ENCODE peak calls at places on chromosomes 3 and 15, in seven cellular contexts. T is mesendoderm; C is CD8-positive, alpha-beta memory T cell; K is H1; X is tibial artery; D is vagina; M is ovary. V is an unnamed sample.

GRCh38 chr3:35944915-35945710 is 305.8 kb downstream of the ARPP21 start:
- DNase-seq in T (peak; percentile 18), C (no peak), K (no peak), X (no peak), D (no peak), M (no peak), V (no peak)

GRCh38 chr15:71752604-71753289 is 57.6 kb upstream of the NR2E3 start:
- DNase-seq in T (peak; percentile 60), C (no peak), K (no peak), X (no peak), D (no peak), M (no peak), V (peak; percentile 68)

GRCh38 chr15:57335326-57336118 is 40.8 kb upstream of the CGNL1 start:
- DNase-seq in T (no peak), C (no peak), K (no peak), X (no peak), D (no peak), M (no peak), V (no peak)

GRCh38 chr15:76840830-76841460 is 64.2 kb downstream of the SCAPER start:
- DNase-seq in T (peak; percentile 27), C (no peak), K (no peak), X (no peak), D (no peak), M (no peak), V (peak; percentile 22)

GRCh38 chr15:64740361-64741170 is 34.8 kb downstream of the RBPMS2 start:
- DNase-seq in T (no peak), C (no peak), K (no peak), X (peak; percentile 84), D (no peak), M (peak; percentile 67), V (no peak)

GRCh38 chr3:65548848-65549625 is 489.7 kb downstream of the MAGI1 start:
- DNase-seq in T (peak; percentile 64), C (no peak), K (peak; percentile 74), X (peak; percentile 68), D (no peak), M (peak; percentile 20), V (peak; percentile 71)

GRCh38 chr15:27059610-27060202 is 88.7 kb downstream of the GABRG3 start:
- DNase-seq in T (peak; percentile 82), C (no peak), K (peak; percentile 86), X (no peak), D (no peak), M (no peak), V (peak; percentile 69)

GRCh38 chr15:37046876-37047614 is 53.3 kb downstream of the MEIS2 start:
- DNase-seq in T (peak; percentile 97), C (no peak), K (no peak), X (no peak), D (no peak), M (no peak), V (peak; percentile 65)

GRCh38 chr3:17288839-17289399 is 404.2 kb downstream of the PLCL2 start:
- DNase-seq in T (no peak), C (no peak), K (no peak), X (no peak), D (no peak), M (no peak), V (no peak)

GRCh38 chr3:139481116-139481515 is 4.8 kb upstream of the RBP2 start:
- DNase-seq in T (peak; percentile 56), C (no peak), K (no peak), X (no peak), D (no peak), M (no peak), V (no peak)

GRCh38 chr3:120155108-120155507 is 60.9 kb upstream of the GSK3B start:
- DNase-seq in T (no peak), C (no peak), K (no peak), X (no peak), D (no peak), M (no peak), V (no peak)

GRCh38 chr3:66378256-66378655 is 122.6 kb downstream of the LRIG1 start:
- DNase-seq in T (peak; percentile 57), C (peak; percentile 10), K (no peak), X (no peak), D (no peak), M (no peak), V (peak; percentile 76)

GRCh38 chr3:50316657-50317242 is 5.8 kb downstream of the HYAL2 start:
- DNase-seq in T (peak; percentile 88), C (no peak), K (no peak), X (no peak), D (no peak), M (no peak), V (no peak)

GRCh38 chr3:75737831-75738493 is 47.4 kb downstream of the ZNF717 start:
- DNase-seq in T (peak; percentile 64), C (no peak), K (no peak), X (no peak), D (no peak), M (no peak), V (no peak)

GRCh38 chr3:5754602-5755001 is 567.1 kb downstream of the EDEM1 start:
- DNase-seq in T (no peak), C (no peak), K (no peak), X (no peak), D (no peak), M (no peak), V (no peak)

GRCh38 chr3:5750874-5751273 is 563.4 kb downstream of the EDEM1 start:
- DNase-seq in T (no peak), C (no peak), K (no peak), X (no peak), D (no peak), M (no peak), V (no peak)

GRCh38 chr3:5758699-5759098 is 571.2 kb downstream of the EDEM1 start:
- DNase-seq in T (no peak), C (no peak), K (no peak), X (no peak), D (no peak), M (no peak), V (no peak)

GRCh38 chr3:5757213-5757804 is 569.8 kb downstream of the EDEM1 start:
- DNase-seq in T (no peak), C (no peak), K (no peak), X (no peak), D (no peak), M (no peak), V (no peak)

DNA sequence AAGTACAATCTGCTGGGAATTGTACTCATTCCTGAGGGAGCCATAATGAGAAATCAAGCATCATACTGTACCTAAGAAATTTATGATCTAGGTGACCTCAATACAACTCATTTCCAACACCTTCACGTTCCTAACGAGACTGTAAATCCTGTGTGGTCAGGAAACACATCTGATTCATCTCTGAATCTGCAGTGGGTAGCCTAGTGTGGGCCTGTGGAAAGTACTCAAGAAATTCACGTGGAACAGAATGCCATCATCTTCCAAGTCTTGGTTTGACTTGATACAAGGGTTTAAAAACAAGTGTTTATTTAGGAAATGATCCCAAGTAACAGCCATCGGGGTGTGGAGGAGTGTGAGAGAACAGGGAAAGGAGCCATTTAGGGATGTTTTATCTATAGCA is 568.9 kb downstream of the EDEM1 start:
- DNase-seq in T (no peak), C (no peak), K (no peak), X (no peak), D (no peak), M (no peak), V (no peak)
- H3K27ac ChIP-seq in T (no peak overlapping the region), C (no peak overlapping the region), K (no peak overlapping the region), X (no peak overlapping the region), D (no peak overlapping the region), M (no peak overlapping the region), V (no peak overlapping the region)

DNA sequence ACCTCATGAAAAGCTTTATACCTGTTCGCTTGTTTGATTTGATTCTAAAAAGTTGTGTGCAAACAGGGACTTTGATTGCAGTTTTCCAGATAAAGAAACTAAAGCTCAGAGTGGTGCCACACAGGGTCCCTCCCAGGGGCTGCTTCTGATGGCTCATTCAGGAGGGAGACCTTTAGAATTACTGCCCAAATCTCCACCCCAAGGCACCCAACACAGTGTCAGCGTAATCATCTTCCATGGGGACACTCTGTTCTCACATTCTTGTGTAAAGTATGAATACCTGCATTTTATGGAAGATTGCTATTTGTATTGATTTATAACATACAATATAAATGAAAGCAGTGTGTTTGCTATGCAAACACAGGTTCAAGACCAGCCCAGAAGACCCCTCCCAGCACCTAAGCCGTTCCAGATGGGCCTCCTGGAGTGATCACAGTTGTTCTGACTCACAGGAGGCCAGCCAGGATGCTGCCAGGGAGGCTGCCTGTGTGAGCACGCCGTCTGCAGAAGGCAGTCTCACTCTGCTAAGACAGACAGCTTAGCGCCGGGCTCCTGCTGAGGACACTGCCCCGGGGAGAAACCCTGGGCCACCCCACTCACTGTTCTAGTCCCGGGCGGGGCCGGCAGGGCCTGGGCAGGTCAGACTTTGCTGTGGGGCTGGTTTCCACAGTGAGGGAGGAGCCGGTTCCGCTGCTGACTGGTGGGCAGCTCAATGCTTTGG is 185.6 kb downstream of the FAM43A start:
- DNase-seq in T (peak; percentile 68), C (no peak), K (no peak), X (peak; percentile 75), D (no peak), M (peak; percentile 60), V (peak; percentile 49)
- H3K4me1 ChIP-seq in T (peaks cover 1% of the 10 kb centered on the region), C (no peaks in the 10 kb centered on the region), K (peaks cover 3% of the 10 kb centered on the region), X (no peaks in the 10 kb centered on the region), D (peaks cover 72% of the 10 kb centered on the region), M (peaks cover 11% of the 10 kb centered on the region), V (peaks cover 20% of the 10 kb centered on the region)

DNA sequence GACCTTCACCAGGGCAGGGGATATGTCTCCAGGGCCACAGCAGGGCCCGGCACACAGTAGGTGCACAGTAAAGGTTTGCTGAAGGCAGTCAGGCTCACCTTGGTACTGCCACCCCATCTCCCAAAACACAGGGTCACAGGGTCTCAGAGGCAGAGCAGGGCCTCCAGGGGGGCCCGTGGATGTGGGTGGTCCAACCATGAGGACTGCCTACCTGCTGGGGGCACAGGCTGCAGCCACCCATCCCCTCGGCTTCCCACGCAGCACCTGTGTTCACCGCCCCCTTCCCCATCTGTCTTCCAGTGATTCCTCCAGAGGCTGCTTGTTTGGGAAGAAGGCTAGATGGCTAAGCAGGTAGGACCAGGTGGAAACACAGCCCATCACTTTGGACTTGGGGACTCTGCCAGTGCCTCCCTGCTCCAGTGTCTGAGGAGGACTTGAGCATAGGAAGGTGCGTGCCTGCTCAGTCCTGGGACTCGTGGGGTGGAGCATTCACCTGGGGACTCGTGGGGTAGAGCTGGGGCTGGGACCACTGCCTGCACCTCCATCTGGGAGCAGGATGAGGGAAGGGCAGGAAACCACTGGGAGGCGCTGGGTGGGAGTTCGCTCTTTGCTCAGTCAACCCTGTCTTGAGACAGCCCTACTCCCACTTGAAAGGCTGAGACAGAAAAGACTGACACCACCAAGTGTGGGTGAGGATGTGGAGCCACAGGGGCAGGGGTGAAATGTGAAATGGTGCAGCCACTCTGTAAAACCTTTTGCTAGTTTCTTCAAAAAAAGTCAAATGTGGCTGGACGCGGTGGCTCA is 18.8 kb upstream of the PLXND1 start:
- DNase-seq in T (no peak), C (no peak), K (peak; percentile 71), X (peak; percentile 74), D (peak; percentile 92), M (no peak), V (no peak)
- H3K27ac ChIP-seq in T (peak overlapping the region; percentile 27), C (no peak overlapping the region), K (no peak overlapping the region), X (peak overlapping the region; percentile 98), D (peak overlapping the region; percentile 93), M (no peak overlapping the region), V (no peak overlapping the region)

GRCh38 chr15:31305375-31305774 is 21.3 kb upstream of the KLF13 start:
- DNase-seq in T (no peak), C (no peak), K (peak; percentile 45), X (no peak), D (no peak), M (no peak), V (no peak)
- H3K4me1 ChIP-seq in T (peaks cover 9% of the 10 kb centered on the region), C (peaks cover 13% of the 10 kb centered on the region), K (peaks cover 42% of the 10 kb centered on the region), X (no peaks in the 10 kb centered on the region), D (peaks cover 32% of the 10 kb centered on the region), M (no peaks in the 10 kb centered on the region), V (peaks cover 93% of the 10 kb centered on the region)

GRCh38 chr3:187252311-187252710 is 39.2 kb downstream of the MASP1 start:
- DNase-seq in T (no peak), C (no peak), K (no peak), X (no peak), D (no peak), M (no peak), V (no peak)
- H3K27ac ChIP-seq in T (no peak overlapping the region), C (no peak overlapping the region), K (no peak overlapping the region), X (no peak overlapping the region), D (no peak overlapping the region), M (no peak overlapping the region), V (no peak overlapping the region)